ENCODE peak calls at places on chromosomes 1 and 21, in six cellular contexts. Z is left ventricle myocardium inferior, L is adipocyte, D is IMR-90, B is PC-3, U is thoracic aorta. G is an unnamed sample. For H3K27me3, the result is how much of the 10 kb centered on the place peaks cover.

GRCh38 chr1:113048064-113048463 is 24.9 kb upstream of the LRIG2 start:
- DNase-seq in B (no peak), Z (no peak), L (no peak), U (no peak), D (no peak), G (no peak)

GRCh38 chr1:113670650-113671049 is 88.6 kb downstream of the PHTF1 start:
- DNase-seq in D (no peak), L (no peak), Z (no peak), B (no peak), U (no peak), G (no peak)

GRCh38 chr21:39633043-39633442 is 20.3 kb downstream of the B3GALT5 start:
- DNase-seq in B (peak), Z (no peak), U (no peak), D (peak), L (peak), G (peak)

GRCh38 chr1:239952348-239953307 is 139.1 kb upstream of the FMN2 start:
- DNase-seq in U (no peak), D (no peak), B (peak), L (peak), Z (no peak), G (no peak)

GRCh38 chr1:23592209-23592905 is 33.1 kb upstream of the ID3 start:
- DNase-seq in B (no peak), L (peak), D (no peak), U (no peak), Z (no peak), G (no peak)

GRCh38 chr1:116284819-116285390 is 88.1 kb upstream of the ATP1A1 start:
- DNase-seq in Z (peak), L (no peak), U (no peak), B (no peak), D (no peak), G (no peak)

GRCh38 chr1:14956579-14957195 is 196.9 kb upstream of the TMEM51 start:
- DNase-seq in U (no peak), L (no peak), D (no peak), B (no peak), Z (no peak), G (no peak)

GRCh38 chr1:150970818-150971582 is 3.6 kb downstream of the CERS2 start:
- DNase-seq in B (no peak), L (peak), Z (peak), U (no peak), D (peak), G (no peak)

GRCh38 chr1:206068314-206068713 is 15.3 kb downstream of the RHEX start:
- DNase-seq in D (no peak), Z (no peak), L (no peak), B (no peak), U (no peak), G (no peak)

DNA sequence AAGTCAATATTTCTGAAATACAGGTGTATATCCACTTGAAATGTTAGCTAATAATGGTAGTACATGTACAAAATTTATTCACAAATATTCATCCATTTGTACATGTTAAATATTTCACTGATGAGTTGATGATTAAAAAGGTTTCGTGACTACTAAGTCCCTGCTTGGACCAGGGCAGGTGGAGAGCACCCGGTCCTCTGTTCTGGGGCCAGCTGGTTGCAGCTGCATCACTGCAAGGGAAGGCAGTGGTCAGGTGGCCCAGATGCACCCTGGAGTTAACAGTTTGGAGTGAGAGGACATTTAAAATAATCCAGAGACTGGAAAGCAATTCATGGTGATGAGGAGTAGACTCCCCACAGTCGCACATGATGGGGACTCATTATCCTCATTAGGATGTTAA is 141.3 kb downstream of the ZBTB18 start:
- DNase-seq in B (no peak), D (no peak), L (no peak), Z (no peak), U (no peak), G (no peak)
- H3K27me3 ChIP-seq in B (under half), D (under half), L (under half), Z (under half), U (under half), G (under half)

GRCh38 chr1:168613689-168614655 is 37.6 kb downstream of the XCL1 start:
- DNase-seq in D (no peak), B (no peak), Z (peak), L (no peak), U (no peak), G (peak)
- H3K27me3 ChIP-seq in D (under half), B (under half), Z (under half), L (under half), U (under half), G (under half)

DNA sequence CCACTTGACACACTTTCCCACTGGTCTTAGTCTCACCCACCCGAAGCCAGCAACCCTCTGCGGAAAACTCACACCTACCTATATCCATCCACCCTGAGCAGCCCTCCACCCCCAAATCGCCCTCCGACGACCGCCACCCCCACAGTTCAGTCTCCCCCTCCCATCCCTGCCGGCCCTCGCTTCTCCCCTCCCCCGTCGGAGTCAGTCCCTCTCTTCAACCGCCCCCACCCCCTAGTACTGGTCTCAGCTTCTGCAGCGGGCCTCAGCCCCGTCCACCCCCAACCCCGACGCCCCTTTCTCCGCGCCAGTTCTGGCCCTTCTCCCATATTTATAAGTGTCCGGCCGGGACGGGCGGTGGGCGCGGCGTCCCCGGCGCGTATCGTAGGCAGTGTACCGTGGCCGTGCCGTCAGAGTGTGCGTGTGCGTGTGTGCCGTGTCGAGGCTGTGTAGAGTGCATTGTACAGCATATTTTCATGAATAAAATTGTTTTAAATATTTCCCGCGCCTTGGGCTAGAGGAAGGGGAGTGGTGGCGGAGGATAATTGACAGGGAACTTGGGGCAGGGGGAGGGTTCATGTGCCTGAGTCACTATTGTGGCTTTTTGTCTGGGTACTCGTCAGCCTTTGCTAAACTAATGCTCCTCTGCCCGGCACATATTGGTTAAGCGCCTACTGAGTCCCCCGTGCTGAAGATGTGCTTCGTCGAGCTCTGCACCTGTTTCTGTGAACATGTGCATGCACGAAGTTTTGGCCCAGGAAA is 22.0 kb downstream of the FOXO6 start:
- DNase-seq in D (peak), Z (no peak), U (no peak), B (peak), L (peak), G (peak)
- H3K27me3 ChIP-seq in D (half or more), Z (under half), U (under half), B (under half), L (under half), G (under half)

DNA sequence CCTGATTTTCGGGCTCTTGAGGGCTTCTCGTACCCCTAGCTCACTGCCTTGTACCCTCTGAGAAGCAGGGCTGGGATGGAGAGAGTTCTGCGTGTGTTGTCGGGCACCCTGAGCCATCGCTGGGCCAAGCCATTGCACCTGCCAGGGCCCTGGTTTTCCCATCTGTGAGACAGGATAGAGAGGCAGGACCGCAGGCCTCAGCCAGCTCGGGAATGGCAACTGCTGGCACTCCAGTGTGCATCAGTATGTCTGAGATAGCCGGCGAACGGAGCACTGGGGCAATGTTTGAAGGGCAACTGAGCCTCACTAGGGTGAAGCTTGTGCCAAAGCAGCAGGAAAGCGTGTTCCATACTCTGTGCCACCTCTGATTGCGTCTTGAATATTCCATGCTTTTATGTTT is 66.9 kb downstream of the TENT5C start:
- DNase-seq in L (no peak), B (no peak), U (no peak), D (no peak), Z (peak), G (no peak)
- H3K27me3 ChIP-seq in L (under half), B (under half), U (under half), D (under half), Z (under half), G (under half)

GRCh38 chr21:27362249-27362648 is 395.4 kb upstream of the ADAMTS5 start:
- DNase-seq in Z (no peak), B (peak), U (no peak), L (peak), D (no peak), G (no peak)
- H3K27me3 ChIP-seq in Z (under half), B (under half), U (under half), L (under half), D (under half), G (under half)

GRCh38 chr1:1602321-1602931 is 2.5 kb upstream of the FNDC10 start:
- DNase-seq in U (no peak), L (no peak), Z (no peak), B (no peak), D (no peak), G (no peak)
- H3K27me3 ChIP-seq in U (under half), L (under half), Z (half or more), B (under half), D (under half), G (under half)

GRCh38 chr1:111990026-111990877 is 784 bp upstream of the KCND3 start:
- DNase-seq in U (no peak), Z (peak), D (no peak), L (no peak), B (no peak), G (no peak)

GRCh38 chr1:111989531-111990025 is at the start of gene KCND3:
- DNase-seq in U (no peak), Z (peak), B (no peak), L (peak), D (peak), G (peak)

GRCh38 chr1:111988377-111988742 is 1.1 kb downstream of the KCND3 start:
- DNase-seq in U (no peak), B (no peak), L (no peak), D (no peak), Z (no peak), G (no peak)

GRCh38 chr1:111987502-111987901 is 2.0 kb downstream of the KCND3 start:
- DNase-seq in D (no peak), L (no peak), B (no peak), Z (peak), U (no peak), G (no peak)

DNA sequence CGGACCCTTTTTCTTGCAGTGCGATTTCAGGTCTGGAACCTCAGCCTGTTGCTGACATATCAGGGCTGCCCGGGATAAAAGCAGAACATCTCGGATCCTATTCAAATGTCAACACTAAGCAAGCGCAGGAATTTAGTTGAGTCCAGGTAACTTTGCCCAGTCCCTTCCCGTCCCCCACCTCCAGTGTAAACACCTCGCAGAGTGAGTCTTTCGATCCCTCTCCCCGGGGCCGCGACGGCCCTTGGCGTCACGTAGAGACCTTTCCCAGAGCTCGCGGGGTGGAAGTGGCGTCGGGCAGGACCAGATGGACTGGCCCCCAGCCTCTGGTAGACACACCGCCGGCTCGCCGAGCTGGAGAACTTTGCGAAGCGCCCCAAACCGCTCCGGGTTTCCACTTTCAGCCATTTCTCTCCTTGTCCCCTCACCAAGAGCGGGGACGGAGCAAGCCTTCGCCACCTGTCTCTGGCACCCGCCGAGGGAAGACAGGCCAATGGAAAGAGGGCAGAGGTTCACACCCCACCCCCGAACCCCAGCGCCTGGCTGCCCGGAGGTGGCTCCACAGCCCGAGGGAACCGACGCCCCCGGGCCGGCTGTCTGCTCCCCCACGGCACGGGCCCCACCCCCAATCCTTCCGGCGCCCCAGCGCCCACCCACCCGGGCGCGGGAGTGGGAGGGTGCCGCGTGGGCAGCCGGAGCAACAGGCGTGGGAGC is 570 bp downstream of the KCND3 start:
- DNase-seq in Z (peak), D (no peak), B (no peak), U (no peak), L (peak), G (no peak)
- H3K27me3 ChIP-seq in Z (under half), D (half or more), B (half or more), U (under half), L (under half), G (under half)